ENCODE peak calls at places on chromosomes 12 and 14, in nine cellular contexts. A is ascending aorta, F is thoracic aorta, H is mesenchymal stem cell, X is HCT116, C is mammary epithelial cell, T is right lobe of liver, E is testis, O is left ventricle myocardium inferior. I is an unnamed sample.

GRCh38 chr12:52580496-52580895 is 6.9 kb upstream of the KRT74 start:
- DNase-seq in A (no peak), F (no peak), H (no peak), X (no peak), C (no peak), T (no peak), E (no peak), O (no peak), I (no peak)

GRCh38 chr12:26014085-26014484 is 55.6 kb downstream of the RASSF8 start:
- DNase-seq in A (no peak), F (no peak), H (no peak), X (no peak), C (no peak), T (no peak), E (no peak), O (no peak), I (no peak)

GRCh38 chr12:14952295-14952995 is 9.0 kb downstream of the ARHGDIB start:
- DNase-seq in A (no peak), F (no peak), H (peak; percentile 99), X (peak; percentile 48), C (peak; percentile 95), T (no peak), E (no peak), O (no peak), I (no peak)

GRCh38 chr14:22887990-22888378 is 5.0 kb downstream of the REM2 start:
- DNase-seq in A (no peak), F (no peak), H (no peak), X (no peak), C (no peak), T (no peak), E (no peak), O (no peak), I (no peak)

GRCh38 chr12:47223848-47224213 is 144.1 kb upstream of the AMIGO2 start:
- DNase-seq in A (no peak), F (no peak), H (peak; percentile 32), X (no peak), C (no peak), T (peak; percentile 83), E (peak; percentile 48), O (peak; percentile 38), I (peak; percentile 57)

GRCh38 chr14:104735830-104736642 is 12.0 kb downstream of the ADSS1 start:
- DNase-seq in A (peak; percentile 83), F (peak; percentile 71), H (peak; percentile 92), X (no peak), C (peak; percentile 30), T (peak; percentile 98), E (peak; percentile 81), O (peak; percentile 90), I (peak; percentile 97)

GRCh38 chr14:87450193-87450592 is 542.8 kb downstream of the GALC start:
- DNase-seq in A (no peak), F (no peak), H (no peak), X (no peak), C (peak; percentile 59), T (no peak), E (no peak), O (no peak), I (no peak)

GRCh38 chr12:3533703-3534386 is 42.8 kb downstream of the PRMT8 start:
- DNase-seq in A (no peak), F (no peak), H (no peak), X (no peak), C (no peak), T (no peak), E (peak; percentile 82), O (peak; percentile 59), I (peak; percentile 78)

GRCh38 chr14:30876692-30877091 is 2.3 kb downstream of the COCH start:
- DNase-seq in A (no peak), F (no peak), H (no peak), X (no peak), C (no peak), T (no peak), E (no peak), O (no peak), I (no peak)

GRCh38 chr14:100649173-100649519 is 61.9 kb upstream of the BEGAIN start:
- DNase-seq in A (no peak), F (no peak), H (no peak), X (no peak), C (no peak), T (no peak), E (no peak), O (no peak), I (no peak)

GRCh38 chr14:89650077-89650978 is 233.3 kb upstream of the FOXN3 start:
- DNase-seq in A (no peak), F (no peak), H (no peak), X (no peak), C (no peak), T (no peak), E (no peak), O (no peak), I (no peak)

GRCh38 chr14:57199911-57200310 is 68.8 kb downstream of the EXOC5 start:
- DNase-seq in A (no peak), F (no peak), H (peak; percentile 43), X (no peak), C (peak; percentile 67), T (no peak), E (no peak), O (no peak), I (no peak)

GRCh38 chr14:77557391-77557790 is 58.8 kb upstream of the ISM2 start:
- DNase-seq in A (no peak), F (no peak), H (no peak), X (no peak), C (no peak), T (no peak), E (no peak), O (no peak), I (no peak)

GRCh38 chr14:77559381-77559780 is 57.1 kb downstream of the SPTLC2 start:
- DNase-seq in A (no peak), F (no peak), H (no peak), X (no peak), C (no peak), T (no peak), E (no peak), O (no peak), I (no peak)

GRCh38 chr14:77565289-77566081 is 51.0 kb downstream of the SPTLC2 start:
- DNase-seq in A (no peak), F (no peak), H (no peak), X (no peak), C (peak; percentile 62), T (no peak), E (no peak), O (no peak), I (no peak)

GRCh38 chr14:77561881-77562280 is 54.6 kb downstream of the SPTLC2 start:
- DNase-seq in A (no peak), F (no peak), H (no peak), X (no peak), C (no peak), T (no peak), E (no peak), O (no peak), I (no peak)

GRCh38 chr14:77562681-77563080 is 53.8 kb downstream of the SPTLC2 start:
- DNase-seq in A (no peak), F (no peak), H (peak; percentile 92), X (no peak), C (no peak), T (no peak), E (no peak), O (no peak), I (no peak)
- H3K27ac ChIP-seq in A (no peak overlapping the region), F (no peak overlapping the region), H (peak overlapping the region; percentile 74), X (no peak overlapping the region), C (no peak overlapping the region), T (no peak overlapping the region), E (no peak overlapping the region), O (no peak overlapping the region), I (no peak overlapping the region)

GRCh38 chr12:96155181-96155580 is 39.0 kb upstream of the ELK3 start:
- DNase-seq in A (no peak), F (no peak), H (no peak), X (no peak), C (no peak), T (no peak), E (no peak), O (no peak), I (no peak)

GRCh38 chr12:96155781-96156180 is 38.4 kb upstream of the ELK3 start:
- DNase-seq in A (no peak), F (no peak), H (no peak), X (no peak), C (no peak), T (no peak), E (no peak), O (no peak), I (no peak)

GRCh38 chr12:96153131-96153724 is 40.9 kb upstream of the ELK3 start:
- DNase-seq in A (no peak), F (no peak), H (no peak), X (no peak), C (no peak), T (no peak), E (peak; percentile 30), O (no peak), I (no peak)

GRCh38 chr12:96156211-96156610 is 38.0 kb upstream of the ELK3 start:
- DNase-seq in A (no peak), F (no peak), H (no peak), X (no peak), C (no peak), T (no peak), E (no peak), O (no peak), I (no peak)

GRCh38 chr12:96157427-96157826 is 36.7 kb upstream of the ELK3 start:
- DNase-seq in A (no peak), F (no peak), H (no peak), X (no peak), C (no peak), T (no peak), E (no peak), O (no peak), I (no peak)
- H3K4me1 ChIP-seq in A (no peaks in the 10 kb centered on the region), F (no peaks in the 10 kb centered on the region), H (peaks cover 2% of the 10 kb centered on the region), X (peaks cover 7% of the 10 kb centered on the region), C (no peaks in the 10 kb centered on the region), T (no peaks in the 10 kb centered on the region), E (no peaks in the 10 kb centered on the region), O (no peaks in the 10 kb centered on the region), I (no peaks in the 10 kb centered on the region)

GRCh38 chr14:54438703-54439102 is 2.5 kb downstream of the CNIH1 start:
- DNase-seq in A (no peak), F (no peak), H (peak; percentile 37), X (no peak), C (peak; percentile 8), T (no peak), E (peak; percentile 49), O (no peak), I (no peak)
- H3K4me3 ChIP-seq in A (no peak overlapping the region), F (no peak overlapping the region), H (no peak overlapping the region), X (no peak overlapping the region), C (no peak overlapping the region), T (no peak overlapping the region), E (no peak overlapping the region), O (no peak overlapping the region), I (no peak overlapping the region)

GRCh38 chr14:61877050-61877390 is 114.8 kb downstream of the SNAPC1 start:
- DNase-seq in A (no peak), F (no peak), H (no peak), X (no peak), C (no peak), T (no peak), E (no peak), O (no peak), I (no peak)
- H3K27ac ChIP-seq in A (no peak overlapping the region), F (no peak overlapping the region), H (no peak overlapping the region), X (no peak overlapping the region), C (no peak overlapping the region), T (no peak overlapping the region), E (no peak overlapping the region), O (no peak overlapping the region), I (no peak overlapping the region)

I was measured in psoas muscle.